ENCODE peak calls at places on chromosome 21, in eight cellular contexts. T is epithelial cell of prostate, A is NCI-H1092, I is HEK293T, Y is thoracic aorta, M is HTR-8/SVneo, R is T-helper 2 cell, F is EL. L is an unnamed sample.

GRCh38 chr21:38504056-38504455 is 5.8 kb upstream of the ERG start:
- DNase-seq in T (no peak), A (no peak), I (no peak), Y (no peak), M (no peak), R (no peak), F (no peak), L (no peak)

GRCh38 chr21:24375201-24375600 is 1232.1 kb downstream of the MRPL39 start:
- DNase-seq in T (no peak), A (no peak), I (no peak), Y (no peak), M (no peak), R (peak), F (no peak), L (no peak)

GRCh38 chr21:34669149-34669879 is 520 bp downstream of the CLIC6 start:
- DNase-seq in T (no peak), A (no peak), I (no peak), Y (no peak), M (no peak), R (peak), F (peak), L (no peak)

GRCh38 chr21:42836767-42837301 is 42.5 kb downstream of the WDR4 start:
- DNase-seq in T (no peak), A (no peak), I (no peak), Y (no peak), M (no peak), R (no peak), F (no peak), L (no peak)

GRCh38 chr21:29526545-29526944 is 227.8 kb downstream of the BACH1 start:
- DNase-seq in T (no peak), A (no peak), I (no peak), Y (no peak), M (no peak), R (no peak), F (no peak), L (no peak)

GRCh38 chr21:42409366-42409765 is 5.7 kb downstream of the UBASH3A start:
- DNase-seq in T (no peak), A (no peak), I (no peak), Y (no peak), M (no peak), R (no peak), F (no peak), L (no peak)

GRCh38 chr21:44711327-44712202 is at the start of gene TSPEAR:
- DNase-seq in T (no peak), A (peak), I (no peak), Y (no peak), M (no peak), R (no peak), F (no peak), L (no peak)

GRCh38 chr21:24994717-24995116 is 612.6 kb downstream of the MRPL39 start:
- DNase-seq in T (no peak), A (no peak), I (no peak), Y (no peak), M (no peak), R (no peak), F (no peak), L (no peak)

GRCh38 chr21:26120833-26121232 is 49.7 kb downstream of the APP start:
- DNase-seq in T (peak), A (no peak), I (no peak), Y (no peak), M (no peak), R (no peak), F (no peak), L (no peak)

L was measured in AG09309.